ENCODE peak calls at places on chromosomes 16 and 17, in nine cellular contexts. Y is tibial artery, E is AG10803, O is AG04450, H is ovary, U is AG09309, T is GM20000, G is cardiac fibroblast, W is RWPE1. S is an unnamed sample.
A peak's percentile ranks its signal among the peaks of the same experiment; 100 is the strongest.

GRCh38 chr17:78486228-78486802 is 90.9 kb downstream of the DNAH17 start:
- DNase-seq in H (no peak), O (no peak), U (no peak), Y (no peak), W (no peak), E (no peak), T (no peak), G (no peak), S (no peak)

GRCh38 chr16:50284131-50284911 is 18.0 kb downstream of the ADCY7 start:
- DNase-seq in E (no peak), Y (peak; percentile 76), U (no peak), O (no peak), G (no peak), H (no peak), W (no peak), T (no peak), S (no peak)

GRCh38 chr16:27406729-27407128 is 4.8 kb downstream of the IL21R start:
- DNase-seq in O (no peak), W (no peak), G (no peak), T (no peak), Y (no peak), H (no peak), U (no peak), E (no peak), S (no peak)

GRCh38 chr17:47692137-47692894 is 1.6 kb upstream of the TBKBP1 start:
- DNase-seq in H (no peak), T (peak; percentile 19), W (no peak), Y (no peak), E (no peak), O (no peak), G (no peak), U (no peak), S (no peak)

GRCh38 chr17:27079660-27080059 is 214.3 kb upstream of the WSB1 start:
- DNase-seq in H (no peak), E (no peak), U (no peak), O (no peak), Y (no peak), T (no peak), W (no peak), G (no peak), S (no peak)

GRCh38 chr16:69917311-69917710 is 33.8 kb upstream of the CLEC18A start:
- DNase-seq in G (no peak), T (no peak), U (no peak), W (no peak), Y (no peak), E (no peak), O (no peak), H (no peak), S (no peak)

GRCh38 chr17:28346746-28347246 is 10.5 kb downstream of the POLDIP2 start:
- DNase-seq in E (no peak), Y (no peak), H (peak; percentile 72), T (no peak), U (no peak), O (no peak), W (no peak), G (no peak), S (no peak)

GRCh38 chr17:3689262-3690093 is 6.5 kb downstream of the P2RX5 start:
- DNase-seq in W (no peak), G (no peak), T (no peak), H (no peak), Y (no peak), O (no peak), U (no peak), E (no peak), S (no peak)

GRCh38 chr16:55039042-55039441 is 108.4 kb downstream of the IRX5 start:
- DNase-seq in W (no peak), E (no peak), T (no peak), O (no peak), G (no peak), Y (no peak), U (no peak), H (no peak), S (no peak)

GRCh38 chr16:24516900-24517669 is 22.3 kb upstream of the RBBP6 start:
- DNase-seq in G (peak; percentile 93), Y (peak; percentile 81), E (peak; percentile 83), U (peak; percentile 76), T (peak; percentile 68), O (peak; percentile 74), W (peak; percentile 71), H (peak; percentile 82), S (peak; percentile 69)

GRCh38 chr16:21235199-21235585 is 1.7 kb downstream of the ANKS4B start:
- DNase-seq in O (no peak), G (no peak), T (no peak), W (no peak), H (no peak), Y (no peak), U (no peak), E (no peak), S (no peak)

GRCh38 chr16:51418258-51418657 is 267.2 kb upstream of the SALL1 start:
- DNase-seq in G (no peak), T (no peak), O (no peak), E (no peak), W (no peak), H (no peak), Y (no peak), U (no peak), S (no peak)

GRCh38 chr17:80895366-80895765 is 96.3 kb upstream of the CHMP6 start:
- DNase-seq in W (no peak), U (no peak), H (no peak), G (no peak), E (no peak), T (no peak), O (no peak), Y (no peak), S (no peak)

GRCh38 chr17:17570207-17570797 is 21.2 kb downstream of the PEMT start:
- DNase-seq in T (no peak), W (no peak), E (no peak), H (no peak), O (no peak), U (no peak), G (peak; percentile 28), Y (no peak), S (no peak)
- TF ChIP-seq CTCF in T (no peak), W (no peak), E (peak; percentile 57), H (no peak), O (peak; percentile 49), U (peak; percentile 65), G (peak; percentile 35), Y (peak; percentile 40), S (no peak)

DNA sequence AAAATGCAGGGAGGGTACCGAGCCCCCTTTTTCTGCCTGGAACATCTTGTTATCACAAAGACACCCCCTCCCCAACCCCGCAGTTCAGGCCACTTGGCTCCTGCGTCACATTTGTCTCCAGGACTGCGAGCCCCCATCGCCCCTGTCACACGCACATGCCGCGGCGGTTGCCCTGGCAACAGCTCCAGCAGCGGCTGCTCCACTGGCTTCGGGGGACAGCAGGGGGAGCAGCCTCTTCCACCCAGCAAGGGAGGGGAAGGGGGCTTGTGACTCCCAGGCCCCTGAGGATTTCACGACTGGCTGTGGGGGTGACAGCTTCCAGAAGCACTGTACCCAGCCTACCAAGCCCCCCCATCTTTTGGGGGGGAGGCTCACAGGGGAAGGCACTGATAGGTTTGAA is 2.6 kb downstream of the BAIAP3 start:
- DNase-seq in O (no peak), T (no peak), Y (no peak), G (no peak), E (no peak), H (no peak), W (no peak), U (no peak), S (no peak)
- TF ChIP-seq CTCF in O (peak; percentile 20), T (no peak), Y (no peak), G (no peak), E (no peak), H (no peak), W (no peak), U (no peak), S (no peak)

DNA sequence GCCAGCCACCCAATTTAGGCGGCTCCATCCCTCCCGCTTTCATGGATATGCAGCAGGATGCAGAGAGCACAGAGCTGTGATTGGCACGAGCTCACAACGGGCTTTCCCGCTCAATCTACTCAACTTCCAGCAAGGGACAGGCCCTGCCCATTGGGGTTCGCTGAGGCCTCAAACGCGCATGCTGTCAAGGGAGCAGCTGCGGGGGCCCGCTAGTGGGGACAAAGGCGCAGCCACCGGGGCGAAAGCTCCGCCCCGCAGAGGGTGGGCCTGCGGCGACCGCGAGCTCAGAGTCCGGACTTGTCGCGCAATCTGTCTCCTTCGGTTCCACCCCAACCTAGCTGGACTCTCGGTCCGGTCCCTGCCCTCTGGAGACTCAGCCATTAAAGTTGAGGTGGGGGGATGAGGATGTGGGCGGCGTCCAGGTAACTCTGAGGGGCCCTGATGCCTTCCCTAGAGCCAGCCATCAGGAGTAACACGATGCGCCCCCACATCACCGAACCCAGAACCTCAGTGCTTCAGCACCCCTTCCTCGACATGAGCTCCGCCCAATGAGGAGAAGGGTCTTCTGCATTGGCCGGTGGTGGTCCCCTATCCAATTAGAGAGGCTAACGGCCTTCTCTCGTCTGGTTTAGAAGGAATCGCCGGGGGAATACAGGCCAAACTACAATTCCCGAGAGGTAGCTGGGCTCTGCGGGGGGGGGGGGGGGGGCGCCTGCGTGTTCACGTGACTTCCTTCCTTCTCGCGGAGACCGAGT is 489 bp upstream of the NFATC3 start:
- DNase-seq in Y (peak; percentile 91), W (peak; percentile 97), T (peak; percentile 88), O (no peak), E (peak; percentile 69), G (peak; percentile 59), U (no peak), H (peak; percentile 87), S (peak; percentile 91)
- TF ChIP-seq CTCF in Y (peak; percentile 27), W (peak; percentile 15), T (no peak), O (no peak), E (no peak), G (no peak), U (no peak), H (no peak), S (peak; percentile 36)

GRCh38 chr17:50620237-50620636 is 14.4 kb upstream of the ABCC3 start:
- DNase-seq in Y (no peak), U (no peak), W (no peak), H (no peak), O (no peak), G (no peak), T (no peak), E (no peak), S (no peak)

GRCh38 chr17:50621562-50621961 is 13.1 kb upstream of the ABCC3 start:
- DNase-seq in U (no peak), H (no peak), O (no peak), W (no peak), G (peak; percentile 24), T (no peak), Y (no peak), E (no peak), S (no peak)

GRCh38 chr17:50619489-50619888 is 15.2 kb upstream of the ABCC3 start:
- DNase-seq in T (no peak), Y (no peak), H (no peak), E (no peak), O (no peak), U (no peak), W (no peak), G (no peak), S (no peak)

GRCh38 chr17:50618941-50619340 is 15.7 kb upstream of the ABCC3 start:
- DNase-seq in U (no peak), W (no peak), O (no peak), H (no peak), Y (no peak), E (no peak), G (peak; percentile 17), T (no peak), S (no peak)

DNA sequence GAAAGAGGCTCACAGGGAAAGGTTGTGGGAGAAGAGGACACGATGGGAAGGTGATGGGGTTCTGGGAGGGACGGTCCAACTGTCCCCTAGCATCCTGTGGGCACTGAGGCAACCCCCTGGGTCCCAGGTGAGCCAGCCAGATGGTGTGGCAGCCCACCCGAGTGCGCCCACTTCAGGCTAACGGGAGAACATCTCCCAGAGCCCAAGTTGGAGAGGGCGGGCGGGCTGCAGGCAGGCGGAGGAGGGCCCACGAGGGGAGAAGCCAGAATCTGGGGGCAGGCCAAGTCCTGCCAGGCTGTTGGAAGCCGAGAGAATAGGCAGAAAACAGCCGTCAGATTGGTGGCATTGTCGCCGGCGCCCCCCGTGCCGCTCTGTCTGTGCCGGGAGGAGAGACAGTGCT is 13.8 kb upstream of the ABCC3 start:
- DNase-seq in O (no peak), G (no peak), T (no peak), E (no peak), U (no peak), W (no peak), Y (no peak), H (no peak), S (no peak)
- TF ChIP-seq CTCF in O (peak; percentile 18), G (no peak), T (no peak), E (no peak), U (no peak), W (no peak), Y (no peak), H (no peak), S (no peak)